ENCODE peak calls at places on chromosomes 1 and 21, in five cellular contexts. B is cardiac septum, N is GM12878, U is sigmoid colon, L is HCT116. Y is an unnamed sample.

GRCh38 chr1:2341706-2342383 is 49.5 kb downstream of the MORN1 start:
- DNase-seq in U (no peak), B (no peak), N (no peak), L (no peak), Y (no peak)

GRCh38 chr1:156747737-156748669 is 3.5 kb downstream of the HDGF start:
- DNase-seq in B (no peak), N (no peak), L (no peak), U (no peak), Y (no peak)

GRCh38 chr1:58780586-58781452 is 3.0 kb downstream of the JUN start:
- DNase-seq in L (no peak), N (no peak), U (no peak), B (no peak), Y (no peak)

GRCh38 chr1:154791292-154792278 is 78.5 kb downstream of the KCNN3 start:
- DNase-seq in N (peak; percentile 88), U (no peak), L (peak; percentile 21), B (no peak), Y (no peak)

GRCh38 chr1:204562075-204562990 is 46.1 kb downstream of the MDM4 start:
- DNase-seq in L (no peak), B (no peak), U (no peak), N (no peak), Y (no peak)

GRCh38 chr1:212977781-212978645 is 27.7 kb downstream of the VASH2 start:
- DNase-seq in L (no peak), B (no peak), N (peak; percentile 59), U (no peak), Y (no peak)

GRCh38 chr21:39014751-39015150 is 168.5 kb downstream of the PSMG1 start:
- DNase-seq in L (no peak), B (no peak), N (no peak), U (no peak), Y (no peak)

GRCh38 chr1:75954594-75954993 is 22.4 kb upstream of the ASB17 start:
- DNase-seq in L (no peak), N (no peak), U (no peak), B (no peak), Y (no peak)

GRCh38 chr21:45149021-45149420 is 74.6 kb downstream of the ADARB1 start:
- DNase-seq in U (peak; percentile 55), B (peak; percentile 15), N (no peak), L (no peak), Y (peak; percentile 71)

GRCh38 chr21:43369124-43369523 is 57.8 kb downstream of the SIK1 start:
- DNase-seq in U (no peak), L (no peak), B (no peak), N (no peak), Y (no peak)

GRCh38 chr1:223338811-223339746 is 24.9 kb downstream of the SUSD4 start:
- DNase-seq in B (no peak), N (no peak), L (no peak), U (no peak), Y (no peak)

GRCh38 chr1:209249785-209250441 is 333.6 kb upstream of the CAMK1G start:
- DNase-seq in U (no peak), B (no peak), L (no peak), N (no peak), Y (no peak)

GRCh38 chr21:41950941-41951408 is 2.8 kb downstream of the C2CD2 start:
- DNase-seq in L (no peak), N (no peak), B (no peak), U (no peak), Y (no peak)

GRCh38 chr1:76782777-76783176 is 84.5 kb upstream of the ST6GALNAC5 start:
- DNase-seq in N (no peak), B (no peak), U (no peak), L (no peak), Y (no peak)

GRCh38 chr1:184910005-184910404 is 64.3 kb downstream of the NIBAN1 start:
- DNase-seq in B (no peak), U (no peak), L (no peak), N (no peak), Y (no peak)

GRCh38 chr21:29372063-29372802 is 73.5 kb downstream of the BACH1 start:
- DNase-seq in N (peak; percentile 59), B (no peak), U (peak; percentile 64), L (peak; percentile 67), Y (no peak)

GRCh38 chr1:22673486-22674409 is 20.7 kb downstream of the C1QB start:
- DNase-seq in L (peak; percentile 41), N (no peak), U (no peak), B (no peak), Y (no peak)

GRCh38 chr1:143611159-143611558 is 360.6 kb downstream of the FAM72C start:
- DNase-seq in L (no peak), B (no peak), N (no peak), U (no peak), Y (no peak)

GRCh38 chr21:32806810-32807386 is 35.3 kb upstream of the PAXBP1 start:
- DNase-seq in B (no peak), U (no peak), N (no peak), L (no peak), Y (no peak)

GRCh38 chr1:10814954-10815862 is 18.8 kb upstream of the CASZ1 start:
- DNase-seq in L (no peak), U (no peak), N (no peak), B (no peak), Y (no peak)

GRCh38 chr1:231161711-231162299 is at the start of gene TRIM67:
- DNase-seq in U (no peak), L (no peak), N (no peak), B (no peak), Y (no peak)

GRCh38 chr1:22689505-22689904 is 21.1 kb upstream of the EPHB2 start:
- DNase-seq in L (peak; percentile 74), B (no peak), N (no peak), U (peak; percentile 75), Y (no peak)

GRCh38 chr1:165566091-165566490 is 22.3 kb downstream of the LRRC52 start:
- DNase-seq in L (no peak), U (no peak), N (no peak), B (no peak), Y (no peak)

GRCh38 chr1:109838838-109839240 is 71.8 kb upstream of the CSF1 start:
- DNase-seq in N (no peak), L (peak; percentile 32), B (no peak), U (peak; percentile 76), Y (no peak)

Y was measured in mesenteric fat pad.